ENCODE peak calls at places on chromosomes 6 and 20, in five cellular contexts. L is effector CD4-positive, alpha-beta T cell; T is stimulated activated CD4-positive, alpha-beta T cell treated with anti-CD3 and anti-CD28 coated beads, TNF-alpha, amount 100 ng/mL, for 4 hours; Z is left lung; P is Calu3. V is an unnamed sample.

GRCh38 chr6:7658543-7658942 is 67.4 kb upstream of the BMP6 start:
- DNase-seq in Z (no peak), L (no peak), P (no peak), T (no peak), V (no peak)

GRCh38 chr20:34522969-34523871 is 7.0 kb downstream of the DYNLRB1 start:
- DNase-seq in T (peak; percentile 37), Z (no peak), P (peak; percentile 84), L (peak; percentile 18), V (peak; percentile 28)

GRCh38 chr6:4093288-4093687 is 14.4 kb upstream of the FAM217A start:
- DNase-seq in L (no peak), Z (no peak), P (no peak), T (no peak), V (no peak)

GRCh38 chr6:163986313-163986712 is 571.8 kb downstream of the QKI start:
- DNase-seq in L (no peak), T (no peak), Z (no peak), P (no peak), V (no peak)

GRCh38 chr6:54681987-54682386 is 164.6 kb upstream of the FAM83B start:
- DNase-seq in T (no peak), Z (no peak), L (no peak), P (peak; percentile 13), V (no peak)

GRCh38 chr6:13935190-13935880 is 10.6 kb downstream of the RNF182 start:
- DNase-seq in L (no peak), Z (no peak), T (no peak), P (no peak), V (no peak)

GRCh38 chr20:38926934-38927616 is 858 bp downstream of the FAM83D start:
- DNase-seq in L (no peak), T (no peak), Z (peak; percentile 79), P (no peak), V (no peak)

GRCh38 chr6:57252975-57253374 is 30.9 kb upstream of the RAB23 start:
- DNase-seq in Z (no peak), L (no peak), P (no peak), T (no peak), V (no peak)

GRCh38 chr6:169858293-169858934 is 107.0 kb downstream of the ERMARD start:
- DNase-seq in T (no peak), L (no peak), P (no peak), Z (peak; percentile 65), V (peak; percentile 9)

GRCh38 chr6:52371656-52372151 is 9.8 kb downstream of the PAQR8 start:
- DNase-seq in T (no peak), P (no peak), L (no peak), Z (no peak), V (no peak)

GRCh38 chr6:87122477-87122876 is 27.6 kb upstream of the CGA start:
- DNase-seq in Z (peak; percentile 73), L (no peak), P (no peak), T (no peak), V (no peak)

V was measured in mucosa of gallbladder.